ENCODE peak calls at places on chromosomes 7 and 10, in nine cellular contexts. T is hippocampal formation; Y is head of caudate nucleus; H is T-helper 9 cell; L is T-helper 1 cell; I is NCI-H2107; B is activated CD8-positive, alpha-beta memory T cell treated with anti-CD3 and anti-CD28 coated beads for 48 hours; G is activated CD4-positive, alpha-beta T cell treated with anti-CD3 and anti-CD28 coated beads, Interleukin-2, amount 10 ng/mL, durations not matched to agents 24 days and 14 days; X is tibial nerve. U is an unnamed sample.

GRCh38 chr10:132146271-132146671 is 40.5 kb upstream of the DPYSL4 start:
- DNase-seq in T (no peak), Y (no peak), H (no peak), L (no peak), I (no peak), B (no peak), G (no peak), X (no peak), U (no peak)

GRCh38 chr7:152989889-152990380 is 230.4 kb downstream of the ACTR3B start:
- DNase-seq in T (no peak), Y (no peak), H (no peak), L (no peak), I (no peak), B (no peak), G (no peak), X (no peak), U (no peak)

GRCh38 chr10:121998462-121998861 is 9.5 kb downstream of the TACC2 start:
- DNase-seq in T (no peak), Y (no peak), H (no peak), L (no peak), I (no peak), B (no peak), G (no peak), X (no peak), U (no peak)

GRCh38 chr10:52313350-52314006 is 603 bp upstream of the DKK1 start:
- DNase-seq in T (no peak), Y (no peak), H (no peak), L (no peak), I (no peak), B (no peak), G (no peak), X (no peak), U (no peak)

GRCh38 chr10:87605656-87606308 is 53.9 kb upstream of the PAPSS2 start:
- DNase-seq in T (no peak), Y (no peak), H (no peak), L (no peak), I (no peak), B (no peak), G (no peak), X (no peak), U (no peak)

GRCh38 chr7:138750926-138751464 is 46.8 kb upstream of the TMEM213 start:
- DNase-seq in T (no peak), Y (no peak), H (no peak), L (no peak), I (no peak), B (no peak), G (peak), X (no peak), U (no peak)

GRCh38 chr10:43354879-43355380 is 16.5 kb upstream of the FXYD4 start:
- DNase-seq in T (no peak), Y (no peak), H (no peak), L (no peak), I (no peak), B (no peak), G (no peak), X (no peak), U (no peak)

GRCh38 chr10:51397695-51398094 is 301.7 kb downstream of the CSTF2T start:
- DNase-seq in T (no peak), Y (no peak), H (no peak), L (no peak), I (no peak), B (no peak), G (no peak), X (no peak), U (peak)

GRCh38 chr10:96436035-96436434 is 77.2 kb upstream of the OPALIN start:
- DNase-seq in T (no peak), Y (no peak), H (no peak), L (no peak), I (no peak), B (no peak), G (no peak), X (no peak), U (no peak)

GRCh38 chr10:89625041-89625765 is 19.8 kb downstream of the PANK1 start:
- DNase-seq in T (no peak), Y (no peak), H (no peak), L (no peak), I (no peak), B (no peak), G (no peak), X (no peak), U (no peak)

GRCh38 chr7:156014201-156014600 is 201.9 kb upstream of the SHH start:
- DNase-seq in T (no peak), Y (no peak), H (no peak), L (no peak), I (no peak), B (no peak), G (no peak), X (no peak), U (no peak)

GRCh38 chr7:84906889-84907288 is 280.0 kb downstream of the SEMA3D start:
- DNase-seq in T (no peak), Y (no peak), H (no peak), L (no peak), I (no peak), B (no peak), G (no peak), X (no peak), U (no peak)

GRCh38 chr7:50335795-50336754 is 31.6 kb downstream of the IKZF1 start:
- DNase-seq in T (no peak), Y (no peak), H (peak), L (peak), I (no peak), B (peak), G (peak), X (no peak), U (no peak)